ENCODE peak calls at places on chromosomes 6 and 20, in seven cellular contexts. X is M059J; B is NCI-H1092; O is neural crest cell; R is nephron progenitor cell; Y is stimulated activated CD4-positive, alpha-beta T cell treated with anti-CD3 and anti-CD28 coated beads, Interleukin-12 subunit alpha, Interleukin-12 subunit beta, amount 100 ng/mL, for 4 hours; M is NCI-H1417. W is an unnamed sample.

GRCh38 chr20:23146111-23146640 is 60.1 kb upstream of the CD93 start:
- DNase-seq in M (no peak), Y (no peak), X (peak; percentile 62), R (no peak), B (no peak), O (no peak), W (no peak)

GRCh38 chr6:130320908-130321307 is 44.9 kb upstream of the TMEM200A start:
- DNase-seq in M (no peak), O (no peak), R (no peak), X (no peak), Y (no peak), B (no peak), W (no peak)

GRCh38 chr6:159691963-159692287 is 1.1 kb downstream of the SOD2 start:
- DNase-seq in O (no peak), R (no peak), Y (no peak), M (no peak), X (peak; percentile 7), B (no peak), W (peak; percentile 29)

GRCh38 chr6:88519227-88520019 is 353.3 kb upstream of the CNR1 start:
- DNase-seq in O (no peak), X (no peak), B (no peak), Y (no peak), R (no peak), M (no peak), W (peak; percentile 13)

GRCh38 chr20:19935842-19936241 is 81.3 kb upstream of the NAA20 start:
- DNase-seq in R (peak; percentile 14), M (peak; percentile 23), X (no peak), O (no peak), B (no peak), Y (no peak), W (no peak)

GRCh38 chr6:121770943-121771342 is 335.5 kb downstream of the GJA1 start:
- DNase-seq in B (no peak), X (peak; percentile 10), Y (no peak), R (no peak), O (no peak), M (no peak), W (no peak)

GRCh38 chr6:107246972-107247615 is 131.8 kb upstream of the BEND3 start:
- DNase-seq in M (no peak), O (no peak), Y (no peak), B (no peak), X (no peak), R (no peak), W (no peak)

GRCh38 chr20:61310954-61311353 is 58.9 kb downstream of the CDH4 start:
- DNase-seq in B (no peak), O (no peak), M (no peak), R (no peak), X (no peak), Y (no peak), W (no peak)

GRCh38 chr20:61930776-61931475 is 134.8 kb downstream of the TAF4 start:
- DNase-seq in B (no peak), X (no peak), M (no peak), O (no peak), Y (no peak), R (no peak), W (no peak)

W was measured in mesendoderm.